ENCODE peak calls at places on chromosomes 1 and 21, in seven cellular contexts. G is adrenal gland, W is uterus, E is K562, T is heart left ventricle, B is H54, Z is ovary. J is an unnamed sample.
A peak's percentile ranks its signal among the peaks of the same experiment; 100 is the strongest.

GRCh38 chr21:42147386-42148020 is 71.4 kb upstream of the ABCG1 start:
- DNase-seq in B (no peak), E (no peak), W (no peak), G (peak; percentile 12), Z (no peak), T (no peak), J (peak; percentile 75)

GRCh38 chr21:27261676-27262075 is 294.8 kb upstream of the ADAMTS5 start:
- DNase-seq in W (no peak), E (no peak), B (no peak), T (no peak), Z (no peak), G (no peak), J (no peak)

GRCh38 chr1:30037251-30038118 is 685.9 kb downstream of the MATN1 start:
- DNase-seq in W (no peak), G (no peak), E (no peak), T (no peak), B (no peak), Z (no peak), J (peak; percentile 62)

GRCh38 chr1:208047476-208047934 is 136.6 kb upstream of the CD34 start:
- DNase-seq in G (peak; percentile 38), W (peak; percentile 91), Z (peak; percentile 85), T (peak; percentile 68), B (no peak), E (no peak), J (peak; percentile 88)

GRCh38 chr1:183195146-183195571 is 9.1 kb downstream of the LAMC2 start:
- DNase-seq in Z (no peak), W (no peak), B (no peak), G (no peak), E (no peak), T (no peak), J (no peak)

GRCh38 chr1:119147626-119148180 is 7.2 kb upstream of the WARS2 start:
- DNase-seq in B (no peak), G (no peak), Z (no peak), E (no peak), W (no peak), T (no peak), J (no peak)

GRCh38 chr1:12540580-12541273 is 77.3 kb downstream of the DHRS3 start:
- DNase-seq in E (no peak), G (no peak), Z (no peak), W (no peak), B (no peak), T (no peak), J (no peak)

GRCh38 chr1:193462629-193463320 is 276.4 kb upstream of the B3GALT2 start:
- DNase-seq in W (no peak), E (no peak), G (no peak), B (no peak), Z (no peak), T (no peak), J (no peak)

GRCh38 chr1:180778782-180779398 is 133.8 kb upstream of the KIAA1614 start:
- DNase-seq in T (no peak), Z (no peak), B (no peak), G (no peak), W (no peak), E (peak; percentile 40), J (no peak)

GRCh38 chr21:37435120-37435519 is 68.5 kb downstream of the DYRK1A start:
- DNase-seq in G (peak; percentile 83), T (peak; percentile 74), Z (no peak), B (no peak), E (peak; percentile 91), W (peak; percentile 42), J (no peak)

GRCh38 chr1:21247892-21248715 is 42.2 kb downstream of the ECE1 start:
- DNase-seq in E (no peak), Z (no peak), G (no peak), W (no peak), T (no peak), B (no peak), J (no peak)

GRCh38 chr21:28111151-28111619 is 881.5 kb downstream of the LTN1 start:
- DNase-seq in E (no peak), Z (peak; percentile 80), W (peak; percentile 89), B (no peak), G (peak; percentile 49), T (peak; percentile 80), J (no peak)

GRCh38 chr1:185311589-185312225 is 5.3 kb downstream of the IVNS1ABP start:
- DNase-seq in B (no peak), E (no peak), G (no peak), T (no peak), Z (no peak), W (no peak), J (no peak)

GRCh38 chr1:5643360-5644090 is 348.7 kb downstream of the NPHP4 start:
- DNase-seq in E (no peak), B (no peak), G (no peak), T (no peak), Z (no peak), W (no peak), J (no peak)

GRCh38 chr1:27423701-27424100 is 31.3 kb downstream of the GPR3 start:
- DNase-seq in Z (no peak), W (no peak), G (no peak), T (no peak), E (no peak), B (no peak), J (no peak)

GRCh38 chr1:218292515-218292914 is 7.4 kb downstream of the RRP15 start:
- DNase-seq in W (no peak), B (no peak), G (no peak), Z (no peak), T (no peak), E (no peak), J (no peak)

GRCh38 chr1:151832318-151832984 is 849 bp upstream of the RORC start:
- DNase-seq in B (no peak), E (no peak), Z (peak; percentile 42), G (peak; percentile 92), T (peak; percentile 79), W (peak; percentile 34), J (peak; percentile 73)

GRCh38 chr1:113811353-113811887 is 856 bp downstream of the RSBN1 start:
- DNase-seq in Z (peak; percentile 70), B (no peak), G (peak; percentile 39), T (no peak), W (no peak), E (peak; percentile 68), J (peak; percentile 40)

GRCh38 chr1:113808450-113809195 is 3.7 kb downstream of the RSBN1 start:
- DNase-seq in E (no peak), W (no peak), T (no peak), G (no peak), B (no peak), Z (no peak), J (no peak)

GRCh38 chr1:113811888-113812660 is at the start of gene RSBN1:
- DNase-seq in E (peak; percentile 100), G (peak; percentile 99), Z (peak; percentile 97), T (peak; percentile 99), B (peak; percentile 84), W (peak; percentile 99), J (peak; percentile 100)

GRCh38 chr1:113812661-113813135 is 422 bp upstream of the RSBN1 start:
- DNase-seq in G (peak; percentile 31), E (peak; percentile 35), B (no peak), T (no peak), Z (peak; percentile 47), W (peak; percentile 27), J (no peak)

DNA sequence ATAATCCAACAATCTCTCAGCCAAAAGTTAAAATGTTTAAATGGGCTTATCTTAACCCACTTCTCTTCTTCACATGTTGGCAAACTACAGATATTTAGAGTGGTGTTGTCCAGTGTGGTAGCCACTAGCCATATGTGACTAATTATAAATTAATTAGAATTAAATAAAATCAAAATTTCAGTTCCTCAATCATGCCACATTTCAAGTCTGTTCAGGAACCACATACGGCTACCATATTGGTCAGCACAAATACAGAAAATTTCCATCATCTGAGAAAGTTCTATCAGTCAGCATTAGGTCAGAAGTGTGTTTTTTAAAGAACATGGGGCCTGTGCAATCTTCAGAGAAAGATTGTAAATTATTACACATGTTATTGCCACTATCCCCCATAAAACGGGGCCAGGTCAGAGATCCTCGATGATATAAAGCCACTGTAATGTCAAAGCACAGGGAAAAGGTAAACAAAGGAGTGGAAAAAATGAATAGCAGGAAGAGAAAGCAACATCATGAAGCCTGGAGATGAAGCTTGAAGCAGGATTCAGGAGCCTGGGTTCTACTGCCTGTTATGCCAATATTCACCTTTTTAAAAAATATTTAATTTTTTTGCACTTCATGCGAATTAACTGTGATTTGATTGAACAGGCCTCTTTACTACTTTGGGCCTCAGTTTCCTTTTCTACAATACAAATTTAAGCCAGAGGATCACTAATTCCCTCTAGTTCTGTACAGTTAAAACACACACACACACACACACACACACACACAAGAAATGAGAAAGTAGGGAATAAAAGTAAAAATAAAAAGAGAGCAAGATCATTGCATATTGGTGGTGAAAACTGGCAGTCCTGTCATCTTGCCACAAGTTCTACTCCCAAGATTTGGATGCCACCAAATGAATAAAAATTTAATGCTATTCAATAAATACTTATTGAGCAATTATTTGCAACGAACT is 2.3 kb downstream of the RSBN1 start:
- DNase-seq in B (no peak), G (no peak), T (no peak), E (peak; percentile 23), Z (no peak), W (no peak), J (no peak)
- TF ChIP-seq POLR2A in B (no peak), G (no peak), T (no peak), E (no peak), Z (no peak), W (no peak), J (no peak)

DNA sequence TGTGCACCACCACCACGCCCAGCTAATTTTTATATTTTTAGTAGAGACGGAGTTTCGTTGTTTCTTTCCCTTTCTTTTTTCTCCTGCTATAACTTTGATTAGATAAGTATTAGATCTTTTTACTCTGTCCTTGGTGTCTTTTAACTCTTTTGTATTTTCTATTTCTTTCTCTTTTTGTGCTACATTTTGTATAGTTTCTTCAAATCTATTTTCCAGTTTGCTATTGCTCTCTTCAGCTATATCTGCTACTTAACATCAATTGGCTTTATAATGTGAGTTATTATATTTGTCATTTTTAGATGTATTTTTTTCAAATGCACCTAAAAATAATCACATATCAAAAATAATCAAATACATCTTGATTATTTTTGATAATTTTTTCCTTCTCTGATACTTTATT is 16.0 kb upstream of the ERRFI1 start:
- DNase-seq in W (no peak), B (no peak), G (no peak), T (no peak), E (no peak), Z (no peak), J (no peak)
- TF ChIP-seq POLR2A in W (no peak), B (no peak), G (no peak), T (no peak), E (no peak), Z (no peak), J (no peak)

GRCh38 chr1:160284782-160285344 is at the start of gene PEX19:
- DNase-seq in T (peak; percentile 95), G (peak; percentile 96), Z (peak; percentile 93), B (peak; percentile 87), E (peak; percentile 95), W (peak; percentile 94), J (peak; percentile 98)
- TF ChIP-seq POLR2A in T (peak; percentile 52), G (peak; percentile 89), Z (peak; percentile 76), B (peak; percentile 95), E (peak; percentile 93), W (peak; percentile 71), J (no peak)

DNA sequence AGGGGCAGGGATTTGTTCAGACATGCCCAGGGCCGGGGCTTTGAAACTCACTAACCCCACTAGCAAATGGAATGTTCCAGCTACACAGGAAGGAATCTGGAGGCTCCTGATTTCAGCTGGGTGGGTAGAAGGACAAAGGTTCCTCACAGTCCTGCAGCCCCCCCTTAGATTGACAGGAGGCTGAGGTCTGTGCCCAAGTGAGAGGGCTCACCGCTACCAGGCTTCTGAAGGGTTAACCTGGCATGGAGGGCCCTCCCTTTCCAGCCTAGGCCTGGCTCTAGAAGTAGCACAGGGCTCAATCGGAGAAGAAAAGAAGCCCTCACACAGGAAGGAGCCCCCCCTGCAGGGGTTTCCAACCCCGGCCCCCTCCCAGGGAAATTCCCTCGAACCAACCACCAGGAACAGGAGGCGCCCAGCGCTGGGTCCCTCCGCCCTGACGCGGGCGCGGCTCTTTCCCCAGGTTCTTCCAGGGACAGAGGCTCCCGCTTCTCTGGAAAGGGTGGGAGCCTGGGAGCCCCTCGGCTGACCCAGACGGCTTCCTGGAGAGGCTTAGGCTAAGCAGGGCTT is 3.3 kb downstream of the EPHA2 start:
- DNase-seq in E (no peak), Z (no peak), W (no peak), B (no peak), T (peak; percentile 70), G (no peak), J (no peak)
- TF ChIP-seq POLR2A in E (no peak), Z (no peak), W (peak; percentile 16), B (no peak), T (peak; percentile 11), G (peak; percentile 13), J (no peak)

J was measured in lower leg skin.